ENCODE peak calls at places on chromosome 6, in eight cellular contexts. U is breast epithelium, A is GM23338, K is H1, T is HCT116, S is stomach, M is prostate gland, X is Panc1. P is an unnamed sample.

GRCh38 chr6:109978174-109979032 is at the start of gene GPR6:
- DNase-seq in K (peak), T (no peak), A (peak), X (no peak), S (peak), M (peak), U (peak), P (peak)

GRCh38 chr6:155123520-155123919 is 128.4 kb downstream of the TIAM2 start:
- DNase-seq in K (no peak), M (no peak), U (no peak), A (peak), T (no peak), S (no peak), X (no peak), P (no peak)

GRCh38 chr6:105178110-105178509 is 1.7 kb downstream of the POPDC3 start:
- DNase-seq in S (no peak), T (no peak), A (no peak), M (no peak), X (no peak), U (no peak), K (no peak), P (no peak)

GRCh38 chr6:96760153-96760687 is 77.1 kb downstream of the GPR63 start:
- DNase-seq in A (peak), T (no peak), U (no peak), K (no peak), M (no peak), S (no peak), X (no peak), P (no peak)

GRCh38 chr6:7448232-7448631 is 58.6 kb downstream of the RIOK1 start:
- DNase-seq in S (no peak), K (no peak), U (no peak), T (no peak), X (no peak), M (no peak), A (no peak), P (no peak)

GRCh38 chr6:36347635-36348034 is 10.9 kb upstream of the BNIP5 start:
- DNase-seq in M (no peak), A (no peak), S (no peak), U (no peak), K (no peak), X (no peak), T (no peak), P (no peak)

GRCh38 chr6:106256201-106256968 is 69.2 kb downstream of the ATG5 start:
- DNase-seq in X (no peak), T (no peak), A (no peak), U (no peak), K (no peak), S (no peak), M (no peak), P (no peak)

GRCh38 chr6:80148220-80148619 is 41.7 kb downstream of the BCKDHB start:
- DNase-seq in K (no peak), U (no peak), T (no peak), X (no peak), A (no peak), M (no peak), S (no peak), P (no peak)

GRCh38 chr6:164531745-164532144 is 777.7 kb downstream of the C6orf118 start:
- DNase-seq in K (no peak), S (no peak), X (no peak), U (no peak), A (no peak), T (no peak), M (no peak), P (no peak)

GRCh38 chr6:166781331-166781730 is 154.3 kb upstream of the RPS6KA2 start:
- DNase-seq in S (no peak), U (no peak), T (no peak), M (peak), X (no peak), K (no peak), A (no peak), P (no peak)

GRCh38 chr6:157996918-157997702 is 15.4 kb downstream of the SYNJ2 start:
- DNase-seq in K (no peak), X (no peak), U (no peak), S (no peak), T (no peak), A (no peak), M (no peak), P (no peak)

GRCh38 chr6:129828229-129828628 is 32.9 kb downstream of the TMEM244 start:
- DNase-seq in M (no peak), K (no peak), T (no peak), U (no peak), A (no peak), S (no peak), X (no peak), P (no peak)

GRCh38 chr6:31143148-31143547 is 4.3 kb upstream of the PSORS1C2 start:
- DNase-seq in K (no peak), T (no peak), M (no peak), A (no peak), X (no peak), S (peak), U (no peak), P (no peak)

GRCh38 chr6:157552171-157552747 is 171.3 kb downstream of the ZDHHC14 start:
- DNase-seq in T (no peak), X (no peak), U (no peak), S (no peak), K (peak), M (no peak), A (peak), P (no peak)

GRCh38 chr6:125918230-125918629 is 38.3 kb upstream of the HINT3 start:
- DNase-seq in S (no peak), X (no peak), U (no peak), K (no peak), M (no peak), A (peak), T (no peak), P (no peak)

GRCh38 chr6:23091795-23092194 is 522.4 kb downstream of the HDGFL1 start:
- DNase-seq in M (no peak), A (no peak), X (no peak), S (no peak), T (no peak), U (no peak), K (no peak), P (no peak)

GRCh38 chr6:21033575-21034026 is 499.3 kb downstream of the CDKAL1 start:
- DNase-seq in X (no peak), U (no peak), T (no peak), M (peak), A (no peak), S (no peak), K (no peak), P (no peak)

GRCh38 chr6:134347916-134348805 is 30.2 kb upstream of the SGK1 start:
- DNase-seq in A (no peak), X (peak), U (no peak), M (no peak), T (no peak), K (no peak), S (no peak), P (no peak)

GRCh38 chr6:42292002-42292735 is 74.5 kb upstream of the MRPS10 start:
- DNase-seq in K (no peak), S (no peak), T (peak), U (no peak), A (no peak), X (no peak), M (no peak), P (no peak)

GRCh38 chr6:98927534-98927933 is 20.2 kb downstream of the FBXL4 start:
- DNase-seq in U (no peak), T (no peak), A (no peak), M (no peak), X (no peak), K (no peak), S (peak), P (no peak)

GRCh38 chr6:28081486-28081751 is 1.1 kb downstream of the ZNF165 start:
- DNase-seq in U (no peak), T (no peak), M (no peak), K (no peak), X (no peak), A (no peak), S (no peak), P (peak)

GRCh38 chr6:166056637-166057036 is 111.0 kb downstream of the TBXT start:
- DNase-seq in U (no peak), T (no peak), A (no peak), M (no peak), S (no peak), K (no peak), X (no peak), P (no peak)

GRCh38 chr6:7434672-7435071 is 45.1 kb downstream of the RIOK1 start:
- DNase-seq in T (no peak), S (no peak), K (no peak), U (no peak), X (no peak), A (no peak), M (no peak), P (no peak)

GRCh38 chr6:88165877-88166492 is at the start of gene CNR1:
- DNase-seq in X (no peak), K (peak), A (peak), M (peak), T (no peak), S (peak), U (no peak), P (peak)

GRCh38 chr6:79949235-79949634 is 1.9 kb upstream of the ELOVL4 start:
- DNase-seq in A (peak), X (peak), M (peak), U (no peak), K (peak), S (peak), T (peak), P (peak)

GRCh38 chr6:129785756-129786135 is 75.4 kb downstream of the TMEM244 start:
- DNase-seq in U (no peak), K (no peak), M (no peak), X (no peak), S (no peak), A (no peak), T (no peak), P (no peak)

GRCh38 chr6:170235726-170236125 is 55.2 kb downstream of the DLL1 start:
- DNase-seq in A (no peak), K (no peak), S (no peak), U (peak), X (no peak), M (no peak), T (no peak), P (no peak)

GRCh38 chr6:123850555-123850954 is 46.9 kb downstream of the NKAIN2 start:
- DNase-seq in U (no peak), T (no peak), M (no peak), K (no peak), X (no peak), A (no peak), S (no peak), P (no peak)

GRCh38 chr6:158909938-158910337 is 90.1 kb downstream of the RSPH3 start:
- DNase-seq in K (no peak), U (no peak), S (no peak), T (no peak), X (no peak), M (no peak), A (peak), P (no peak)

GRCh38 chr6:39849764-39850163 is 57.6 kb downstream of the DAAM2 start:
- DNase-seq in T (no peak), S (no peak), X (no peak), M (no peak), K (no peak), U (no peak), A (no peak), P (no peak)

GRCh38 chr6:101832371-101832770 is 438.9 kb downstream of the GRIK2 start:
- DNase-seq in X (no peak), K (no peak), A (no peak), T (no peak), M (no peak), U (no peak), S (no peak), P (no peak)

GRCh38 chr6:149130093-149130872 is 187.2 kb upstream of the TAB2 start:
- DNase-seq in M (peak), T (no peak), U (peak), S (peak), A (no peak), K (no peak), X (no peak), P (no peak)

GRCh38 chr6:116385462-116385807 is 14.7 kb downstream of the DSE start:
- DNase-seq in X (no peak), S (no peak), U (no peak), M (no peak), K (no peak), A (no peak), T (no peak), P (no peak)

GRCh38 chr6:150204705-150205472 is 62.0 kb downstream of the PPP1R14C start:
- DNase-seq in K (no peak), S (no peak), X (no peak), T (no peak), A (no peak), U (no peak), M (no peak), P (no peak)

GRCh38 chr6:164749126-164749758 is 560.2 kb downstream of the C6orf118 start:
- DNase-seq in U (no peak), T (no peak), X (no peak), M (no peak), S (no peak), A (no peak), K (no peak), P (no peak)

GRCh38 chr6:52532457-52532856 is 44.4 kb downstream of the TRAM2 start:
- DNase-seq in K (no peak), M (no peak), X (no peak), U (no peak), S (no peak), T (no peak), A (no peak), P (no peak)
- TF ChIP-seq POLR2AphosphoS5 in K (no peak), M (no peak), X (no peak), U (no peak), S (no peak), T (no peak), A (no peak), P (no peak)

DNA sequence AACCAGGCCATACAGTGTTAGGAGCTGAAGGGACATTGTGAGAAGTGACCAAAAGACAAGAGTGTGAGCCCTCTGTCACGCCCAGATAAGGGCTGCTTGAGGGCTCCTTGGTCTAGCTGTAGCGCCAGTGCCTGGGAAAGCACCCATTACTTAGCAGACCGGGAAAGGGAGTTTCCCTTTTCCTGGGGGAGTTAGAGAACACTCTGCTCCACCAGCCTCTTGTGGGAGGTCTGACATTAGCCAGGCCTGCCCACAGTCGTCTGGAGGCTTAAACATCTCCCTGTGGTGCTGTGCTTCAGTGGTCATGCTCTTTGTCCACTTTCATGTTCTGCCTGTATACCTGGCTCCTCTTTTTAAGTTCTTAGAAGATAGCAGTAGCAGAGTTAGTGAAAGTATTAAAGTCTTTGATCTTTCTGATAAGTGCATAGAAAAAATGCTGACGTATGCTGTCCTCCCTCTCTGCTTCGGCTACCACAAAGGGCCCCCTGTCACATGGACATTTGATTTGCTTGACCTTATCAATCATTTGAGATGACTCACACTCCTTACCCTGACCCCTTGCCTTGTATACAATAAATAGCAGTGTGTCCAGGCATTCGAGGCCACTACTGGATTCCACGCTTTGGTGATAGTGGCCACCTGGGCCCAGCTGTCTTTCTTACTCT is 201.5 kb upstream of the ECI2 start:
- DNase-seq in A (no peak), X (no peak), K (no peak), U (no peak), T (no peak), S (no peak), M (no peak), P (no peak)
- TF ChIP-seq POLR2AphosphoS5 in A (no peak), X (no peak), K (no peak), U (no peak), T (no peak), S (no peak), M (no peak), P (no peak)

GRCh38 chr6:89597372-89597771 is 41.2 kb downstream of the LYRM2 start:
- DNase-seq in T (no peak), X (no peak), U (no peak), M (no peak), S (no peak), A (no peak), K (no peak), P (no peak)
- TF ChIP-seq POLR2AphosphoS5 in T (no peak), X (no peak), U (no peak), M (no peak), S (no peak), A (no peak), K (no peak), P (no peak)

DNA sequence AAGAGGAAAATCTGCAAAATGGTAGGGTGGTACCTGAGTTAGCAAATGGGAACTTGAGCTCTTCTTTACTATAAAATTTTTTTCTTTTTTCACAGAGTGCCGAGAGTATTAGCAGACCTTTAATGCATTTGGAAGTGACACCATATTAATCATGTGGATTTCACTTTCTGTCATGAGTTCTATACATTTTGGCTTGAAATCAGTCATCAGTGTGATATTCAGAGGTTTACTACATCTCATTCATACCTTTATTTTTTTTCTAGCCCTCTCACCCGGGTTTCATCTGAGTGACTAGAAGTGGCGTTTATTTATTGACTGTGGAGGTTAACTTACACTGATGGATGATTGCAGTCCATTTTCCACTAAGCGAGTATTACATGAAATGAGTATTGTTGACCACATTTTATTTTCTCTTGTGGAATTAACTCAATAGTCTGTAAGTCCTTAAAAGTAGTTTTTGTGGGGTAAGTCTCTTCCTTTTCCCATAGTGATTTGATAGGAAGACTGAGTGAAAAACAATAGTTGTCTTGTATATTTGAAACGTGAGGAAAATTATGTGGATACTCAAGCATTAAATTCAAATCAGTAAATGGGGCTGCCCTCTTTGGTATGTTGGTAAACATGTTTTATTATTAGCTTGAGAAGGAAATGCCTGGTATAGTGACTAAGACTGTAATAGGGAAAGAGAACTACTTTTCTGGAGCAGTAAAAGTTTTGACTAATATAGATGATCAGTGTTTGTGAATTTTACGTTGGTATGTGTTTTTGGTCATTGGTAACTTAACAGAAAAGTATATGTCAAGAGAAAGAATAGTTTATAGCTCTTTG is 55.5 kb downstream of the JARID2 start:
- DNase-seq in S (no peak), U (no peak), M (no peak), X (no peak), K (no peak), A (no peak), T (no peak), P (no peak)
- TF ChIP-seq POLR2AphosphoS5 in S (no peak), U (no peak), M (no peak), X (no peak), K (no peak), A (no peak), T (no peak), P (no peak)

GRCh38 chr6:108071736-108072276 is 2.7 kb downstream of the OSTM1 start:
- DNase-seq in K (no peak), U (no peak), S (no peak), X (no peak), M (no peak), T (no peak), A (peak), P (no peak)

GRCh38 chr6:108080010-108080780 is 5.7 kb upstream of the OSTM1 start:
- DNase-seq in S (no peak), K (no peak), T (no peak), U (no peak), X (no peak), A (peak), M (no peak), P (no peak)

GRCh38 chr6:108074057-108074358 is 533 bp downstream of the OSTM1 start:
- DNase-seq in X (no peak), M (no peak), T (no peak), S (no peak), U (no peak), A (no peak), K (no peak), P (no peak)

GRCh38 chr6:108078191-108078590 is 3.6 kb upstream of the OSTM1 start:
- DNase-seq in S (no peak), X (no peak), M (no peak), T (no peak), K (no peak), A (no peak), U (no peak), P (no peak)

DNA sequence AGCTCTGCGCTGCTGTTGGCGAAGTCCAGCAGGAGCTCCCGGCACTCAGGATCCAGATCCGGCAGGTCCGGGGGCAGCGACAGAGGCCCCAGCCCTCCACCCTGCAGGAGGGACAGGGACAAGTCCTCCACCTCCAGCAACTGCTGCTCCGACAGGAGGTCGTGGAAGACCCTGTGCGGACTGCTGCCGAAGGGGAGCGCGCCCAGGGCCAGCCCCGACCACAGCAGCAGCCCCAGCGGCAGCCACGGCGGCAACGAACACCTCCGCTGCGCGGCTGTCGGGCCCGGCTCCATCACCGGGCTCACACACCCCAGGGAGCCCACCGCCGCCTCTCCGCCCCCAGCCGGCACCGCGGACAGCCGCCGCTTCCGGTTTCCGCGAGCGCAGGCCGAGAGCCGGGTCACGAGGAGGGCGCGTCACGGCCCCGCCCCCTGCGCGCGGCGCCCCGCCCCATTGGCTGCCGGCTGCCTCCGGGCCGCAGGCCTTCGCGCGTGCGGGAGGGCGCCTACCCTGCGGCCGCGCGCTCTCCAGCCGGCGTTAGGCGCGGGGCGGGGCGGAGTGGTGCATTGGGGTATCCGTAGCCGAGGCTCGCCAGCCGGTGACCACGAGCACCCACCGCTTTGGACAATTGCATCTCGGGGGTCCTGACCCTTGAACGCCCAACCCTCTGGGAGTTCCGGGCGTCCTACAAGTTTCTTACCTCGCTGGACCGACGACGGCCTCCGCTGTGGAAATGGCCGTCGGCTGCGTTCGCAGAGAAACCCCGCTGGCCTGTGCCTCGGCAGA is at the start of gene OSTM1:
- DNase-seq in M (peak), X (peak), S (peak), K (peak), U (peak), T (peak), A (peak), P (peak)
- TF ChIP-seq POLR2AphosphoS5 in M (no peak), X (peak), S (peak), K (peak), U (peak), T (peak), A (peak), P (peak)

GRCh38 chr6:24476631-24477030 is 12.7 kb downstream of the GPLD1 start:
- DNase-seq in U (no peak), A (no peak), T (no peak), K (no peak), X (no peak), S (no peak), M (no peak), P (no peak)
- TF ChIP-seq POLR2AphosphoS5 in U (no peak), A (no peak), T (no peak), K (no peak), X (no peak), S (no peak), M (no peak), P (no peak)

DNA sequence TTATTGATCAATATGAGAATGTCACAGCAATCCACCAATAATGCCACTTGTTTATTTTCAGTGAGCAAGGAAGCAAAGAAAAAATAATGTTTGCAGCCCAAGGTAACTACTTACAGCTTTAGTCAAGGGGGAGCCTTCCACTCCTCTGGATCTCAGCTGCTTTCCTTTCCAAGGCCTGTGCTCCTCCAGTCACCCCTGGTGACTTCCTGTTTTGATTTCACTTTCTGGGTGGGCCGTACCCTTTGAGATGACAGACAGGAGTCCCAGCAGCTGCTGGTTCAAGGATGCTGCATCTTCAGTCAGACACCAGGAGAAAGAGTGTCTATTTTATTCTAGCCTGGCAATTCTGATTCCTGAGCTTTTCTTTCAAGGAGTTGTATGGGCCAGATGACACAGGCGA is 5.6 kb upstream of the VNN2 start:
- DNase-seq in M (no peak), T (no peak), A (peak), S (no peak), K (no peak), U (no peak), X (no peak), P (no peak)
- TF ChIP-seq POLR2AphosphoS5 in M (no peak), T (no peak), A (no peak), S (no peak), K (no peak), U (no peak), X (no peak), P (no peak)

P was measured in HL-60.